ENCODE peak calls at places on chromosomes 4 and X, in four cellular contexts. I, A, N and M are unnamed samples.

GRCh38 chr4:1472911-1473518 is 66.8 kb upstream of the NKX1-1 start:
- DNase-seq in N (no peak), A (no peak), I (no peak), M (no peak)

GRCh38 chrX:15856580-15856979 is 2.0 kb upstream of the AP1S2 start:
- DNase-seq in N (no peak), A (no peak), I (no peak), M (no peak)

GRCh38 chr4:186037692-186038658 is 31.0 kb upstream of the TLR3 start:
- DNase-seq in I (no peak), A (peak; percentile 72), N (peak; percentile 68), M (peak; percentile 6)

GRCh38 chrX:119118780-119119395 is 8.7 kb downstream of the KIAA1210 start:
- DNase-seq in I (peak; percentile 39), A (peak; percentile 48), N (peak; percentile 25), M (peak; percentile 61)

GRCh38 chr4:117481742-117482141 is 396.4 kb upstream of the TRAM1L1 start:
- DNase-seq in I (no peak), N (peak; percentile 59), A (no peak), M (no peak)

GRCh38 chr4:188008377-188008776 is 12.8 kb downstream of the ZFP42 start:
- DNase-seq in A (no peak), I (no peak), N (peak; percentile 59), M (no peak)

GRCh38 chr4:148998719-148999118 is 556.5 kb upstream of the NR3C2 start:
- DNase-seq in N (peak; percentile 26), I (no peak), A (no peak), M (no peak)

GRCh38 chrX:49171752-49172279 is at the start of gene PLP2:
- DNase-seq in N (peak; percentile 60), A (peak; percentile 62), I (peak; percentile 75), M (peak; percentile 67)

GRCh38 chr4:139556735-139557505 is 901 bp upstream of the SETD7 start:
- DNase-seq in I (peak; percentile 50), N (peak; percentile 25), A (peak; percentile 36), M (peak; percentile 80)

GRCh38 chrX:49727847-49728246 is 32.1 kb upstream of the PAGE1 start:
- DNase-seq in N (no peak), I (no peak), A (no peak), M (no peak)

GRCh38 chrX:150844016-150844415 is 54.5 kb downstream of the CD99L2 start:
- DNase-seq in N (no peak), I (no peak), A (no peak), M (no peak)

GRCh38 chr4:100450449-100450848 is 67.4 kb downstream of the EMCN start:
- DNase-seq in A (no peak), N (peak; percentile 65), I (no peak), M (no peak)

GRCh38 chrX:4710618-4711433 is 997.4 kb upstream of the PRKX start:
- DNase-seq in A (no peak), N (no peak), I (no peak), M (no peak)

GRCh38 chrX:65745992-65746391 is 78.5 kb downstream of the MSN start:
- DNase-seq in I (no peak), A (no peak), N (no peak), M (no peak)

GRCh38 chr4:41991916-41992767 is 1.8 kb downstream of the SLC30A9 start:
- DNase-seq in N (no peak), A (no peak), I (no peak), M (no peak)

GRCh38 chr4:53855886-53856260 is 208.5 kb downstream of the CHIC2 start:
- DNase-seq in I (no peak), A (no peak), N (peak; percentile 51), M (no peak)

GRCh38 chr4:52869196-52869595 is 7.1 kb downstream of the RASL11B start:
- DNase-seq in N (peak; percentile 76), A (no peak), I (no peak), M (no peak)

GRCh38 chrX:8272846-8273245 is 101.8 kb upstream of the VCX2 start:
- DNase-seq in I (no peak), A (no peak), N (no peak), M (no peak)

GRCh38 chrX:15241258-15241657 is 28.6 kb downstream of the ASB9 start:
- DNase-seq in N (no peak), A (no peak), I (no peak), M (no peak)

GRCh38 chr4:117447925-117448324 is 362.5 kb upstream of the TRAM1L1 start:
- DNase-seq in I (peak; percentile 1), A (no peak), N (no peak), M (no peak)

GRCh38 chr4:95510145-95510544 is 38.6 kb downstream of the UNC5C start:
- DNase-seq in A (no peak), N (peak; percentile 27), I (no peak), M (peak; percentile 5)

GRCh38 chrX:100216083-100216482 is 194.0 kb downstream of the PCDH19 start:
- DNase-seq in N (no peak), A (no peak), I (no peak), M (no peak)